ENCODE peak calls at places on chromosomes 6 and 20, in four cellular contexts. M, Z, T and A are unnamed samples. For H3K36me3, the result is how much of the 10 kb centered on the place peaks cover.

GRCh38 chr6:17892097-17892686 is 95.2 kb downstream of the KIF13A start:
- DNase-seq in M (no peak), Z (no peak), T (no peak), A (no peak)

GRCh38 chr6:46655803-46656202 is 3.0 kb downstream of the SLC25A27 start:
- DNase-seq in M (peak), Z (no peak), T (no peak), A (peak)

GRCh38 chr6:98839788-98840361 is 5.5 kb downstream of the POU3F2 start:
- DNase-seq in M (no peak), Z (no peak), T (no peak), A (peak)

GRCh38 chr20:25033250-25033940 is 24.5 kb downstream of the ACSS1 start:
- DNase-seq in M (no peak), Z (no peak), T (no peak), A (no peak)

GRCh38 chr6:24924956-24925355 is 10.8 kb downstream of the RIPOR2 start:
- DNase-seq in M (no peak), Z (no peak), T (no peak), A (no peak)

GRCh38 chr20:46945465-46945864 is 50.8 kb downstream of the EYA2 start:
- DNase-seq in M (no peak), Z (no peak), T (no peak), A (peak)

GRCh38 chr6:15608406-15608805 is 54.4 kb downstream of the DTNBP1 start:
- DNase-seq in M (no peak), Z (no peak), T (no peak), A (no peak)

GRCh38 chr20:48912065-48912464 is 9.4 kb upstream of the ARFGEF2 start:
- DNase-seq in M (no peak), Z (no peak), T (no peak), A (no peak)

GRCh38 chr6:163311830-163312229 is 102.7 kb upstream of the QKI start:
- DNase-seq in M (no peak), Z (no peak), T (no peak), A (no peak)

GRCh38 chr6:144214622-144215401 is 64.5 kb downstream of the STX11 start:
- DNase-seq in M (peak), Z (peak), T (peak), A (no peak)

GRCh38 chr6:10310826-10311225 is 104.0 kb downstream of the TFAP2A start:
- DNase-seq in M (no peak), Z (no peak), T (no peak), A (no peak)

GRCh38 chr20:17644451-17644850 is 37.6 kb downstream of the RRBP1 start:
- DNase-seq in M (no peak), Z (peak), T (peak), A (no peak)

GRCh38 chr6:108651287-108651686 is 90.6 kb downstream of the FOXO3 start:
- DNase-seq in M (no peak), Z (no peak), T (no peak), A (no peak)

GRCh38 chr20:45306431-45306982 is at the start of gene RBPJL:
- DNase-seq in M (no peak), Z (no peak), T (no peak), A (peak)

GRCh38 chr20:5331340-5331739 is 14.6 kb upstream of the PROKR2 start:
- DNase-seq in M (no peak), Z (no peak), T (no peak), A (no peak)

GRCh38 chr20:59579404-59580207 is 24.7 kb upstream of the PHACTR3 start:
- DNase-seq in M (no peak), Z (no peak), T (no peak), A (no peak)

GRCh38 chr6:106546322-106547052 is 82.8 kb downstream of the RTN4IP1 start:
- DNase-seq in M (no peak), Z (no peak), T (no peak), A (no peak)

GRCh38 chr6:117266267-117266797 is 974 bp downstream of the VGLL2 start:
- DNase-seq in M (no peak), Z (no peak), T (no peak), A (no peak)

GRCh38 chr6:150527100-150527499 is 72.6 kb upstream of the PLEKHG1 start:
- DNase-seq in M (peak), Z (no peak), T (no peak), A (no peak)

GRCh38 chr6:44161997-44162338 is 3.3 kb downstream of the CAPN11 start:
- DNase-seq in M (no peak), Z (no peak), T (no peak), A (no peak)

GRCh38 chr20:17589161-17589834 is 19.4 kb downstream of the DSTN start:
- DNase-seq in M (no peak), Z (no peak), T (no peak), A (no peak)

GRCh38 chr6:11806561-11807317 is 28.1 kb upstream of the ADTRP start:
- DNase-seq in M (no peak), Z (no peak), T (no peak), A (no peak)

GRCh38 chr6:93419304-93420162 is at the start of gene EPHA7:
- DNase-seq in M (peak), Z (peak), T (peak), A (peak)

GRCh38 chr6:168122011-168122410 is 43.0 kb upstream of the FRMD1 start:
- DNase-seq in M (peak), Z (peak), T (no peak), A (no peak)

GRCh38 chr6:167325766-167326165 is 880 bp downstream of the TTLL2 start:
- DNase-seq in M (no peak), Z (no peak), T (no peak), A (no peak)

GRCh38 chr20:63828545-63828944 is 2.5 kb downstream of the ZBTB46 start:
- DNase-seq in M (no peak), Z (no peak), T (no peak), A (no peak)

GRCh38 chr20:57403216-57403615 is 12.0 kb downstream of the RBM38 start:
- DNase-seq in M (no peak), Z (peak), T (no peak), A (peak)

GRCh38 chr6:17932362-17932852 is 55.0 kb downstream of the KIF13A start:
- DNase-seq in M (no peak), Z (no peak), T (peak), A (no peak)

DNA sequence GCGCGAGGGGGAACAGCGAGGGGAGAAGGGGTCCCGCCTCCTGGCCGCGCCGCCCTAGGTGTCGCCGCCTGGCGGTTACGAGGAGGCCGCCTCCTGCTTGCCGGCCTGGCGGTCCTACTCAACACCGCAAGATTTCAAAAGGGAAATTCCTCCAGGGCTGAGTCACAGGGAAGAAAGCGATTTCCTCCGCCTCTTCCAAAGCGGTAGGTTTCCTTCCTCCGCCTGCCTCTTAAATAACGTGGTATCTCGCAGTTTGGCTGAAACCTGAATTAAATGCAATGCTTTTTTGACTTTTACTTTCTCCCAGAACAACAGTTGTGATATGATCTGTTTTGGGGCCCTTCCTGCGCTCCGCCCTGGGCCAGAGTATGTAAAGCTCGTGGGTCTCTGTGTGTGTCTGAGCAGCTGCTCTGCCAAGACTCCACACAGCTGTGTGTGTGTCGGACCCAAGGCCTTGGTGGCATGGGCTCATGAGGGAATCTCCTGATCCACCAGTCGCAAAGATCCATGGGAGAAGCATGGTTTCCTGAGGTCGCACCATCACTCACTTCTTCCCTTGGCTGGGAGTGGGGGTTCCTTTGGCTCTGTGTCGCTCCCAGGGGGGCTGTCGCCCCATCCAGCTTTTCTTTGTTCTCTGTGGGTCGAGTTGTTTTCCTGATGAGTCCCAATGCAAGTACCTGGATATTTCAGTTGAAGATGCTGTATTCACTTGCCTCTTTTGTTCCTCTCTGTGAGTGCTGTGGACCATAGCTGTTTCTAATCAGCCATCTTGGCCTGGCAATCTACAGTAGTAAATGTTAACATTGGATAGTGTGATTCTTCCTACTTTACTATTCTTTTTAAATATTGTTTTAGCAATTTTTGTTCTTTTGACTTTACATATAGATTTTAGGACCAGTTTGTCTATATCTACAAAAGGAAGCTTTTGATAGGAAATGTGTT is 31.6 kb upstream of the NOTCH4 start:
- DNase-seq in M (peak), Z (peak), T (peak), A (peak)
- H3K4me3 ChIP-seq in M (peak), Z (peak), T (no peak), A (peak)

GRCh38 chr6:147331401-147331800 is 127.2 kb downstream of the STXBP5 start:
- DNase-seq in M (no peak), Z (no peak), T (no peak), A (no peak)
- H3K36me3 ChIP-seq in M (under half), Z (under half), T (under half), A (under half)

GRCh38 chr6:21187485-21187884 is 406.1 kb upstream of the SOX4 start:
- DNase-seq in M (no peak), Z (no peak), T (no peak), A (no peak)

GRCh38 chr6:21193790-21194189 is 399.8 kb upstream of the SOX4 start:
- DNase-seq in M (no peak), Z (no peak), T (no peak), A (no peak)

GRCh38 chr6:21188505-21189223 is 404.9 kb upstream of the SOX4 start:
- DNase-seq in M (no peak), Z (no peak), T (no peak), A (no peak)

GRCh38 chr6:21189721-21190120 is 403.8 kb upstream of the SOX4 start:
- DNase-seq in M (no peak), Z (no peak), T (no peak), A (no peak)

GRCh38 chr6:21190701-21191588 is 402.6 kb upstream of the SOX4 start:
- DNase-seq in M (no peak), Z (no peak), T (no peak), A (no peak)
- H3K4me3 ChIP-seq in M (no peak), Z (no peak), T (no peak), A (no peak)

DNA sequence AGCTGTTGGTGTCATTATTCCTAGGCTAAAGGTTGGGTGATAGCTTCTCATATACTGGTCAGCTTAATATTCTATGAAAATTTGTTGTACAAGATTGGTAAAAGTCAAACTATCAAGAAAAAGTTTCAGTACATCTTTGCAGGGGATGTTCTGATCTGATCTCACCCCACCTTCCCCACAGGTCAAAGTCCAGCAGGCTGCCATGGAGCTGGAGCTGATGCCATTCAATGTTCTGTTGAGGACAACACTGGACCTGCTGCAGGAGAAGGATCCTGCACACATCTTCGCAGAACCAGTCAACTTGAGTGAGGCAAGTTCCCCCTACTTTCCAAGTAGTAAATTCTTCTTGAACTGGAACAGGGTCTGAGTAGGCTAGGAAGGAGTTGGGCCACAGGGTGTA is 13.1 kb downstream of the BRPF3 start:
- DNase-seq in M (peak), Z (no peak), T (no peak), A (no peak)
- H3K36me3 ChIP-seq in M (under half), Z (under half), T (half or more), A (under half)

GRCh38 chr20:31698243-31698802 is 24.3 kb downstream of the BCL2L1 start:
- DNase-seq in M (no peak), Z (no peak), T (no peak), A (no peak)
- H3K4me3 ChIP-seq in M (no peak), Z (no peak), T (no peak), A (no peak)

GRCh38 chr20:2468581-2469407 is 1.8 kb downstream of the SNRPB start:
- DNase-seq in M (no peak), Z (no peak), T (no peak), A (no peak)
- H3K36me3 ChIP-seq in M (under half), Z (under half), T (under half), A (under half)